ENCODE peak calls at places on chromosomes 12 and 14, in seven cellular contexts. O is fibroblast of lung; A is tibial nerve; K is PC-3; L is K562; F is GM23248; X is CD4-positive, alpha-beta memory T cell. Z is an unnamed sample.

GRCh38 chr14:32230181-32230580 is 27.1 kb upstream of the RNU6-8 start:
- DNase-seq in O (peak), A (no peak), K (peak), L (no peak), F (peak), X (no peak), Z (no peak)

GRCh38 chr12:28620281-28620680 is 430.0 kb downstream of the CCDC91 start:
- DNase-seq in O (no peak), A (no peak), K (no peak), L (no peak), F (no peak), X (no peak), Z (no peak)

GRCh38 chr12:80186727-80187217 is 87.4 kb downstream of the OTOGL start:
- DNase-seq in O (peak), A (peak), K (peak), L (peak), F (peak), X (peak), Z (no peak)

GRCh38 chr12:29783773-29784666 is at the start of gene TMTC1:
- DNase-seq in O (peak), A (peak), K (peak), L (no peak), F (peak), X (no peak), Z (peak)

GRCh38 chr12:113403435-113404415 is at the start of gene SDS:
- DNase-seq in O (peak), A (peak), K (peak), L (peak), F (no peak), X (no peak), Z (no peak)

GRCh38 chr12:116615141-116615861 is 56.1 kb downstream of the MAP1LC3B2 start:
- DNase-seq in O (no peak), A (no peak), K (no peak), L (no peak), F (no peak), X (no peak), Z (no peak)

GRCh38 chr14:99181804-99182520 is 90.0 kb downstream of the BCL11B start:
- DNase-seq in O (no peak), A (no peak), K (no peak), L (no peak), F (no peak), X (no peak), Z (no peak)

GRCh38 chr14:58501214-58501816 is 73.8 kb downstream of the KIAA0586 start:
- DNase-seq in O (peak), A (no peak), K (peak), L (peak), F (peak), X (peak), Z (no peak)

GRCh38 chr12:52622349-52622748 is 4.0 kb upstream of the KRT73 start:
- DNase-seq in O (no peak), A (no peak), K (no peak), L (no peak), F (no peak), X (no peak), Z (no peak)

GRCh38 chr12:93571854-93572711 is at the start of gene SOCS2:
- DNase-seq in O (peak), A (peak), K (peak), L (peak), F (peak), X (peak), Z (peak)

GRCh38 chr12:53930591-53931255 is 7.9 kb upstream of the HOXC13 start:
- DNase-seq in O (no peak), A (no peak), K (no peak), L (no peak), F (no peak), X (no peak), Z (no peak)

GRCh38 chr14:95255013-95255412 is 64.7 kb downstream of the CLMN start:
- DNase-seq in O (no peak), A (no peak), K (no peak), L (no peak), F (no peak), X (no peak), Z (no peak)

GRCh38 chr14:92638266-92638665 is 110.2 kb downstream of the LGMN start:
- DNase-seq in O (no peak), A (no peak), K (no peak), L (no peak), F (no peak), X (no peak), Z (no peak)

GRCh38 chr12:19261773-19262172 is 132.2 kb downstream of the PLEKHA5 start:
- DNase-seq in O (peak), A (no peak), K (no peak), L (no peak), F (no peak), X (no peak), Z (no peak)
- H3K27ac ChIP-seq in O (no peak), A (no peak), K (no peak), L (no peak), F (no peak), X (no peak), Z (no peak)

GRCh38 chr12:95513599-95513998 is 37.7 kb downstream of the USP44 start:
- DNase-seq in O (no peak), A (no peak), K (no peak), L (no peak), F (no peak), X (no peak), Z (no peak)

GRCh38 chr12:95511962-95512361 is 38.0 kb downstream of the METAP2 start:
- DNase-seq in O (no peak), A (no peak), K (no peak), L (no peak), F (no peak), X (no peak), Z (no peak)

GRCh38 chr12:95506707-95507523 is 33.0 kb downstream of the METAP2 start:
- DNase-seq in O (no peak), A (no peak), K (no peak), L (no peak), F (peak), X (no peak), Z (no peak)

GRCh38 chr12:95505039-95505438 is 31.1 kb downstream of the METAP2 start:
- DNase-seq in O (no peak), A (no peak), K (no peak), L (no peak), F (no peak), X (no peak), Z (no peak)

DNA sequence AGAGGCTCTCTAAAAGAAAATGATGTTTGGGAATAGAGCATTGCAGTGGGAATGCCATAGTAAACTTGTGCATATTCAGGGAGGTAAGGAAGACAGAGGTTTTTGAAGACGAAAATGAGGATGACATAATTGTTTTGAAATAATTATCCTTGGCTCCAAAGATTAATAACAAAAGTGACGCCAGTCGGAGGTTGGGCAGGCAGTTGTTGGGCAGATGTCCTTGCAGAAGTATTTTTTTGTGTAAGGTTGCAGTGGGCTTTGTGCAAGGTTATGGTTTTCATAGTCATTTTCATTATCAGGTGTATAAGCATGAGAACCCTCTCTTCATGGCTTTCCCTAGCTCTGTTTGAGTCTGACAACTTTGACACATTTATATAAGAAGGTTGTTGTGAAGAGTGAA is 35.3 kb downstream of the METAP2 start:
- DNase-seq in O (no peak), A (no peak), K (no peak), L (no peak), F (no peak), X (no peak), Z (no peak)
- H3K27ac ChIP-seq in O (no peak), A (no peak), K (no peak), L (no peak), F (no peak), X (no peak), Z (no peak)

GRCh38 chr12:111932241-111932640 is 80.7 kb downstream of the TMEM116 start:
- DNase-seq in O (no peak), A (no peak), K (no peak), L (no peak), F (no peak), X (no peak), Z (no peak)

GRCh38 chr12:111936869-111937268 is 76.1 kb downstream of the TMEM116 start:
- DNase-seq in O (no peak), A (no peak), K (no peak), L (no peak), F (no peak), X (no peak), Z (no peak)

GRCh38 chr12:111942557-111942956 is 70.4 kb downstream of the TMEM116 start:
- DNase-seq in O (peak), A (no peak), K (peak), L (no peak), F (peak), X (no peak), Z (no peak)

GRCh38 chr12:111937429-111937828 is 75.5 kb downstream of the TMEM116 start:
- DNase-seq in O (peak), A (no peak), K (no peak), L (no peak), F (peak), X (no peak), Z (no peak)
- H3K27ac ChIP-seq in O (no peak), A (no peak), K (no peak), L (no peak), F (no peak), X (no peak), Z (peak)

DNA sequence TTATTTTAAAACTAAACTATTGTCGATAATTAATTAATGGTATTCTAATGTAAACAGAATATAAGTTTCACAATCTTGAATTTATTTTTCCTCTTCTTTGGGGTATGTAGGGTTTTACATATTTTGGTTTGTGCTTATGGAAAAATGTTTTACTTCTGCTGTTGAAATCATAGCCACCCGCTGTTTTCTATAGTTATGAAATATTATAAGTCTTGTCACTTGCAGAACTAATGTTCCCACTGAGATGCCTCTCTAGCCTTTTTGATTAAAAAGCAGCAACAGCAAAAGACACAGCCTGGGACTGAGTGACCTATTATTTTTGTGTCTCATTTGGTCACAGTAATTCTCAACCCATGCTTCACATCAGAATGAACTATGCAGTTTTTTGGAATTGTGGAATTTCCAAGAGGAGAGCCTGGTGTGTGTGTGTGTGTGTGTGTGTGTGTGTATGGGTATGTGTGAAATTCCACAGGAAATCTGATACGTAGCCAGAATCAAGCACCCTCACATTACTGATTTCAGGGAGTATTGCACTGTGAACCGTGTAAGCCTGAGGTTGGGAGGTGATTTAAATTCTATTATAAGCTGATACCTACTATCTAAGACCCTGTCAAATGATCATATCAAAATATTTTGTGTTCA is 55.8 kb upstream of the FRMD6 start:
- DNase-seq in O (peak), A (no peak), K (no peak), L (no peak), F (no peak), X (no peak), Z (no peak)
- H3K27ac ChIP-seq in O (no peak), A (no peak), K (no peak), L (no peak), F (peak), X (no peak), Z (no peak)

DNA sequence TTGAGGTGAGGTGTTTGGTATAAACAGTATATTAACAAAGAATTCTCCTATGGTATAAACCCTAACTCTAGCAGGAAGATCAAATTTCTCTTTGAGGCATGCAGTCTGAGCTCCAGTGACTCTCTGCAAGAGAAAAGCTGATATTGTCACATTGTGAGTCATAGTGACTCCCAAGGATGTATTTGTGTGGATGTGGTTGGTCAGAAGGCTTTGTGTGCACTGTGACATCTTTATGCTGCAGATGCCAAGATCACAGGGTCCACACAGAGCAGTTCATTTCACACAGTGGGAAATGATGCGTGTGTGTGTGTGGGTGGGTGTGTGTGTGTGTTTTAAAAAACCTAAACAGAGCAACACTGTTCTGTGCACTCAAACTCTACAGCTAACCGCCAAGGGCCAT is 727.8 kb downstream of the DIO2 start:
- DNase-seq in O (peak), A (no peak), K (peak), L (no peak), F (peak), X (no peak), Z (no peak)
- H3K27ac ChIP-seq in O (no peak), A (no peak), K (peak), L (no peak), F (no peak), X (no peak), Z (no peak)

DNA sequence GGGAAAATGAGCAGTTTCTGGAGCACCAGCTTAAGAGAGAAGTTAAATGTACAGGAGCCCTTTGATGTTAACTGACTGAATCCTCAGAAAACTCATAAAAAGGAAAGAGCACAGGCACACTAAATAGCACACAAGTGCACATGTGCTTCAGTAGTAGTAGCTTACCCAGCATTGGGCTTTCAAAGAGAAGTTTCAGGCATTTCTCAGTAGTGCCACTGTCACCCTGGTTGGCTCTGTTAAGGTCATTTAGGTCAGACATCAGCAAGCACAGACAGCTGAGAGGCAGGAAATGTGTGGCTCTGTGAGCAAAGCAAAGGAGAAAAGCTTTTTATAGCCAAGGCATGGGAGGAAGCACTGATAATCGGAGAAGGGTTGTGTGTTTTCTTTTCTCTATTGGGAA is 96.3 kb upstream of the HIF1A start:
- DNase-seq in O (no peak), A (no peak), K (no peak), L (no peak), F (no peak), X (no peak), Z (no peak)
- H3K27ac ChIP-seq in O (no peak), A (no peak), K (no peak), L (no peak), F (no peak), X (no peak), Z (no peak)

GRCh38 chr14:77641207-77641533 is 24.7 kb upstream of the SPTLC2 start:
- DNase-seq in O (no peak), A (no peak), K (no peak), L (no peak), F (peak), X (no peak), Z (no peak)

GRCh38 chr14:77638738-77639137 is 22.3 kb upstream of the SPTLC2 start:
- DNase-seq in O (peak), A (no peak), K (peak), L (no peak), F (peak), X (no peak), Z (no peak)

GRCh38 chr14:77645520-77646230 is 29.2 kb upstream of the SPTLC2 start:
- DNase-seq in O (no peak), A (no peak), K (no peak), L (no peak), F (no peak), X (no peak), Z (no peak)

GRCh38 chr14:77641534-77642341 is 25.3 kb upstream of the SPTLC2 start:
- DNase-seq in O (peak), A (peak), K (peak), L (no peak), F (peak), X (peak), Z (peak)

DNA sequence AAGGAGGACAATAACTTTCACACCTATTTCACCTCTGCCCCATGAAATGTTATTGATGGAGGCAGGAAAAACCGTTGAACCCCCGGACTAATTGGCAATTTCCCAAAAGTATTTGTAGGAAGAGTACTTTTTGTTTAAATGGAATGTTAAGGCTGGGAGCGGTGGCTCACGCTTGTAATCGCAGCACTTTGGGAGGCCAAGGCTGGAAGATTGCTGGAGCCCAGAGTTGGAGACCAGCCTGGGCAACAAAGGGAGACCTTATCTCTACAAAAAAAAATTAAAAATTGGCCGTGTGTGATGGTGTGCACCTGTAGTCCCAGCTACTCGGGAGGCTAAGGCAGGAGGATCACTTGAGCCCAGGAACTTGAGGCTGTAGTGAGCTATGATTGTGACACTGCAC is 26.0 kb upstream of the SPTLC2 start:
- DNase-seq in O (no peak), A (no peak), K (no peak), L (no peak), F (no peak), X (no peak), Z (no peak)
- H3K27ac ChIP-seq in O (peak), A (peak), K (no peak), L (no peak), F (peak), X (no peak), Z (peak)

DNA sequence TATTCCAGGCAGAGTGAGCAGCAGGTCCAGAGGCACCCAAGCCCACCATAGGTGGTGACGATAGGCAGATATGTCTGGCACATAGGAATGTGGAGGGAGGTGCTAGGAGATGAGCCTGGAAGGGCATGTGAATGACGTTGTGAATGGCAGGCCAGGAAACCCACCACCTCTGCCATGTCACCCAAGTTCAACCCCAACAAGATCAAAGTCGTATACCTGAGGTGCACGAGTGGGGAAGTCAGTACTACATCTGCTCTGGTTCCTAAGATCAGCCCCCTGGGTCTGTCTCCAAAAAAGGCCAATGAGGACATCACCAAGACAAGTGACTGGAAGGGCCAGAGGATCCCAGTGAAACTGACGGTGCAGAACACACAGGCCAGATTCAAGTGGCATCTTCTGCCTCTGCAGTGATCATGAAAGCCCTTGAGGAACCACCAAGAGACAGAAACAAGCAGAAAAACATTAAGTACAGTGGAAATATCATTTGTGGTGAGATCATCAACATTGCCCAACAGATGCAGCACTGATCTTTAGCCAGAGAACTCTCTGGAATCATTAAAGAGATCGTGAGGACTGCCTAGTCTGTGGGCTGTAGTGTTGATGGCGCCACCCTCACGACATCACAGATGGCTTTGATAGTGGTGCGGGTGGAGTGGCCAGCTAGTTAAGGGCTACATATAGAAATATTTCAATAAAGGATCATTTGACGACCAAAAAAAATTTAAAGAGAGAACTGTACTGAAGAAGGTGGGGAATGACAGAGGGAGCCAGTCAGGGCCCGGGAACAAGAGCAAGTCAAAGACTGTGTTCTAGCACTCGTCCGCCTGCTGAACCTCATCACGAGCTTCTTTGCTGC is 99.7 kb downstream of the ZFP36L1 start:
- DNase-seq in O (peak), A (peak), K (no peak), L (no peak), F (peak), X (no peak), Z (no peak)
- H3K27ac ChIP-seq in O (no peak), A (no peak), K (no peak), L (no peak), F (peak), X (no peak), Z (no peak)

DNA sequence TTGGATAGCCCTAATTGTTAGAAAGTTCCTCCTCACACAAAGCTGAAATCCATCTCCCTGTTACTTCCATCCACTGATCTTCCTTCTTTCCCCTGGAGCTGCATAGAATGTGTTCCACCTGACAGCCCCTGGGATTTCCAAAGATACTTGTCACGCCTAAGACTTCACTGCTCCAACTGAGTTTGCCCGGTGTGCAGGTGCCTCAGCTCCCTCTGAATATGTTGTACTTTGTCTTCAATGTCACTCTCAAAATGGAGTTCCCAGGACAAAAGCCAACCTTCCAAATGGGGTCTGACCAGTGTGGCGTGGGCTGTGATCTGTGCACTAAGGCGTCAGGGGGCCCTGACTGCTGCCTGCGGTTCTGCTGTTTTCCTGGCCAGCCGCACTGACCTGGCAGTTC is 42.8 kb downstream of the CACNA2D4 start:
- DNase-seq in O (no peak), A (no peak), K (no peak), L (no peak), F (no peak), X (no peak), Z (no peak)
- H3K27ac ChIP-seq in O (no peak), A (no peak), K (no peak), L (no peak), F (no peak), X (no peak), Z (no peak)